ENCODE peak calls at places on chromosomes 6 and 20, in five cellular contexts. V is activated CD4-positive, alpha-beta T cell treated with anti-CD3 and anti-CD28 coated beads for 24 hours; R is stimulated activated naive CD4-positive, alpha-beta T cell treated with Interleukin-2 at 50 U/mL for 16 hours; K is activated naive CD4-positive, alpha-beta T cell treated with Interleukin-2 at 50 U/mL for 16 hours; A is SK-MEL-5. Z is an unnamed sample.

GRCh38 chr6:129120856-129121255 is 237.9 kb downstream of the LAMA2 start:
- DNase-seq in V (no peak), R (no peak), K (no peak), A (no peak), Z (no peak)

GRCh38 chr20:57990396-57990987 is 238.0 kb downstream of the ANKRD60 start:
- DNase-seq in V (no peak), R (no peak), K (no peak), A (peak), Z (no peak)

GRCh38 chr6:85078071-85078470 is 313.7 kb upstream of the TBX18 start:
- DNase-seq in V (no peak), R (no peak), K (no peak), A (no peak), Z (no peak)

GRCh38 chr6:105569706-105570105 is 166.8 kb upstream of the PREP start:
- DNase-seq in V (no peak), R (no peak), K (no peak), A (no peak), Z (no peak)

GRCh38 chr20:9160760-9161159 is 91.9 kb downstream of the PLCB4 start:
- DNase-seq in V (no peak), R (no peak), K (no peak), A (peak), Z (no peak)

GRCh38 chr6:20334334-20334733 is 67.3 kb upstream of the E2F3 start:
- DNase-seq in V (no peak), R (peak), K (no peak), A (peak), Z (no peak)

GRCh38 chr6:44262467-44263356 is 2.6 kb downstream of the NFKBIE start:
- DNase-seq in V (no peak), R (no peak), K (no peak), A (no peak), Z (no peak)

GRCh38 chr6:107965746-107966145 is 7.7 kb upstream of the SEC63 start:
- DNase-seq in V (no peak), R (no peak), K (no peak), A (no peak), Z (no peak)

GRCh38 chr6:106254636-106255035 is 70.9 kb downstream of the ATG5 start:
- DNase-seq in V (no peak), R (no peak), K (no peak), A (no peak), Z (no peak)

GRCh38 chr20:18403269-18403668 is 63.6 kb downstream of the DZANK1 start:
- DNase-seq in V (no peak), R (no peak), K (no peak), A (peak), Z (no peak)

GRCh38 chr20:13788167-13788834 is 3.5 kb downstream of the NDUFAF5 start:
- DNase-seq in V (peak), R (peak), K (peak), A (peak), Z (no peak)

GRCh38 chr6:170124836-170125235 is 166.0 kb downstream of the DLL1 start:
- DNase-seq in V (no peak), R (no peak), K (no peak), A (no peak), Z (no peak)

GRCh38 chr20:17843246-17844132 is 125.1 kb downstream of the SNX5 start:
- DNase-seq in V (no peak), R (peak), K (peak), A (no peak), Z (no peak)

GRCh38 chr20:58450259-58450658 is 61.2 kb downstream of the VAPB start:
- DNase-seq in V (no peak), R (no peak), K (no peak), A (no peak), Z (no peak)

GRCh38 chr6:100775667-100776066 is 105.5 kb downstream of the ASCC3 start:
- DNase-seq in V (no peak), R (no peak), K (no peak), A (peak), Z (no peak)

GRCh38 chr6:142842423-142843261 is 102.3 kb downstream of the HIVEP2 start:
- DNase-seq in V (no peak), R (peak), K (peak), A (peak), Z (peak)

GRCh38 chr20:6086868-6087267 is 33.0 kb upstream of the LRRN4 start:
- DNase-seq in V (no peak), R (no peak), K (no peak), A (no peak), Z (no peak)

Z was measured in T-helper 22 cell.